ENCODE peak calls at places on chromosomes 12 and 14, in ten cellular contexts. I is astrocyte of the spinal cord, P is fibroblast of lung, O is hippocampal formation, H is neural crest cell, R is aorta, S is DMS153, A is NCI-H1092 treated with DMSO at 0.1 percent for 48 hours, K is foreskin melanocyte, L is AG04450. Y is an unnamed sample.
A peak's percentile ranks its signal among the peaks of the same experiment; 100 is the strongest.

GRCh38 chr12:26113194-26113654 is 11.6 kb downstream of the BHLHE41 start:
- DNase-seq in I (no peak), O (no peak), L (no peak), H (no peak), A (no peak), K (peak; percentile 60), S (peak; percentile 69), P (no peak), R (no peak), Y (peak; percentile 35)

GRCh38 chr14:35299708-35300107 is 7.5 kb downstream of the PSMA6 start:
- DNase-seq in I (no peak), A (no peak), L (no peak), P (no peak), K (no peak), S (no peak), R (no peak), O (no peak), H (no peak), Y (no peak)

GRCh38 chr14:57755018-57755521 is 110.8 kb downstream of the SLC35F4 start:
- DNase-seq in H (no peak), S (no peak), L (no peak), R (no peak), A (peak; percentile 49), P (no peak), O (no peak), K (no peak), I (no peak), Y (no peak)

GRCh38 chr14:100363053-100363452 is 39.9 kb downstream of the SLC25A47 start:
- DNase-seq in H (no peak), A (no peak), P (no peak), K (no peak), I (no peak), R (no peak), O (no peak), S (no peak), L (no peak), Y (no peak)

GRCh38 chr12:22312336-22312735 is 22.2 kb downstream of the ST8SIA1 start:
- DNase-seq in S (no peak), H (no peak), O (peak; percentile 61), K (peak; percentile 93), P (peak; percentile 92), I (peak; percentile 91), R (peak; percentile 48), L (no peak), A (no peak), Y (peak; percentile 68)

GRCh38 chr12:7209958-7210357 is 20.5 kb downstream of the PEX5 start:
- DNase-seq in S (no peak), K (no peak), H (no peak), O (no peak), A (no peak), R (no peak), P (no peak), I (no peak), L (no peak), Y (no peak)

GRCh38 chr14:97077253-97077653 is 280.1 kb downstream of the VRK1 start:
- DNase-seq in O (peak; percentile 27), K (peak; percentile 2), R (peak; percentile 88), L (no peak), I (peak; percentile 94), S (peak; percentile 0), A (no peak), H (no peak), P (peak; percentile 93), Y (peak; percentile 61)

GRCh38 chr12:52643233-52644077 is 8.6 kb downstream of the KRT2 start:
- DNase-seq in A (no peak), O (no peak), P (no peak), I (no peak), L (no peak), R (no peak), S (no peak), H (no peak), K (no peak), Y (no peak)

GRCh38 chr12:107912421-107913004 is 138.0 kb downstream of the ASCL4 start:
- DNase-seq in K (no peak), A (no peak), O (peak; percentile 43), P (peak; percentile 4), L (no peak), I (no peak), R (peak; percentile 66), H (peak; percentile 63), S (no peak), Y (peak; percentile 58)

GRCh38 chr14:61444215-61444768 is 122.9 kb downstream of the PRKCH start:
- DNase-seq in L (no peak), O (no peak), R (no peak), P (no peak), A (no peak), I (no peak), K (no peak), H (no peak), S (no peak), Y (no peak)

GRCh38 chr12:78191611-78192010 is 360.9 kb downstream of the NAV3 start:
- DNase-seq in H (no peak), I (no peak), S (no peak), A (no peak), O (no peak), K (no peak), R (no peak), L (no peak), P (peak; percentile 27), Y (no peak)

GRCh38 chr14:33884916-33885315 is 66.0 kb downstream of the EGLN3 start:
- DNase-seq in P (no peak), K (no peak), O (no peak), S (no peak), L (no peak), A (no peak), H (no peak), I (no peak), R (no peak), Y (no peak)

GRCh38 chr14:36208690-36209278 is 32.3 kb upstream of the PTCSC3 start:
- DNase-seq in P (no peak), O (no peak), K (no peak), L (no peak), I (no peak), H (no peak), S (peak; percentile 99), A (peak; percentile 95), R (no peak), Y (no peak)

GRCh38 chr12:124273630-124274029 is 21.3 kb upstream of the RFLNA start:
- DNase-seq in S (peak; percentile 38), H (peak; percentile 38), P (peak; percentile 39), K (peak; percentile 40), L (no peak), I (peak; percentile 26), R (no peak), A (no peak), O (no peak), Y (no peak)

Y was measured in Right ventricle myocardium superior.